ENCODE peak calls at places on chromosome 5, in eight cellular contexts. M, V, Z, L, Y, H, U and G are unnamed samples.

GRCh38 chr5:159560073-159560472 is 229.8 kb upstream of the IL12B start:
- DNase-seq in M (no peak), V (no peak), Z (no peak), L (no peak), Y (no peak), H (no peak), U (no peak), G (no peak)

GRCh38 chr5:140631063-140631462 is 1.9 kb downstream of the CD14 start:
- DNase-seq in M (no peak), V (no peak), Z (no peak), L (no peak), Y (no peak), H (no peak), U (no peak), G (peak; percentile 67)

GRCh38 chr5:142529626-142530278 is 156.1 kb downstream of the FGF1 start:
- DNase-seq in M (no peak), V (no peak), Z (no peak), L (no peak), Y (no peak), H (no peak), U (no peak), G (no peak)

GRCh38 chr5:127702913-127703575 is at the start of gene CCDC192:
- DNase-seq in M (no peak), V (no peak), Z (no peak), L (no peak), Y (no peak), H (no peak), U (no peak), G (no peak)

GRCh38 chr5:109482748-109483147 is 73.0 kb upstream of the PJA2 start:
- DNase-seq in M (no peak), V (no peak), Z (no peak), L (no peak), Y (no peak), H (no peak), U (no peak), G (no peak)

GRCh38 chr5:1511651-1512540 is 11.9 kb downstream of the LPCAT1 start:
- DNase-seq in M (no peak), V (peak; percentile 14), Z (no peak), L (no peak), Y (peak; percentile 24), H (no peak), U (peak; percentile 12), G (peak; percentile 51)

GRCh38 chr5:17054911-17055310 is 118.8 kb upstream of the MYO10 start:
- DNase-seq in M (no peak), V (no peak), Z (no peak), L (no peak), Y (no peak), H (no peak), U (no peak), G (no peak)

GRCh38 chr5:36965179-36965578 is 88.6 kb downstream of the NIPBL start:
- DNase-seq in M (no peak), V (no peak), Z (no peak), L (no peak), Y (no peak), H (no peak), U (no peak), G (no peak)

GRCh38 chr5:119131530-119132313 is 60.8 kb downstream of the DMXL1 start:
- DNase-seq in M (no peak), V (no peak), Z (no peak), L (no peak), Y (no peak), H (no peak), U (no peak), G (no peak)

GRCh38 chr5:139378941-139379361 is 4.1 kb downstream of the SLC23A1 start:
- DNase-seq in M (no peak), V (no peak), Z (no peak), L (no peak), Y (no peak), H (no peak), U (no peak), G (no peak)

GRCh38 chr5:150613991-150614650 is 26.3 kb upstream of the SYNPO start:
- DNase-seq in M (no peak), V (no peak), Z (no peak), L (no peak), Y (no peak), H (no peak), U (peak; percentile 75), G (no peak)
- TF ChIP-seq CTCF in M (no peak), V (peak; percentile 10), Z (no peak), L (no peak), Y (no peak), H (no peak), U (peak; percentile 30), G (no peak)

GRCh38 chr5:78792342-78793055 is 143.9 kb upstream of the LHFPL2 start:
- DNase-seq in M (peak; percentile 32), V (no peak), Z (peak; percentile 35), L (no peak), Y (no peak), H (no peak), U (no peak), G (no peak)

GRCh38 chr5:78791416-78792100 is 143.0 kb upstream of the LHFPL2 start:
- DNase-seq in M (no peak), V (no peak), Z (no peak), L (no peak), Y (no peak), H (no peak), U (no peak), G (no peak)

GRCh38 chr5:78785454-78785853 is 136.9 kb upstream of the LHFPL2 start:
- DNase-seq in M (no peak), V (no peak), Z (no peak), L (no peak), Y (no peak), H (no peak), U (no peak), G (no peak)

GRCh38 chr5:78783434-78784130 is 135.0 kb upstream of the LHFPL2 start:
- DNase-seq in M (no peak), V (no peak), Z (no peak), L (no peak), Y (no peak), H (no peak), U (no peak), G (no peak)

GRCh38 chr5:78787763-78788162 is 139.2 kb upstream of the LHFPL2 start:
- DNase-seq in M (no peak), V (no peak), Z (no peak), L (no peak), Y (no peak), H (no peak), U (no peak), G (no peak)
- TF ChIP-seq CTCF in M (no peak), V (no peak), Z (no peak), L (no peak), Y (no peak), H (no peak), U (no peak), G (no peak)

DNA sequence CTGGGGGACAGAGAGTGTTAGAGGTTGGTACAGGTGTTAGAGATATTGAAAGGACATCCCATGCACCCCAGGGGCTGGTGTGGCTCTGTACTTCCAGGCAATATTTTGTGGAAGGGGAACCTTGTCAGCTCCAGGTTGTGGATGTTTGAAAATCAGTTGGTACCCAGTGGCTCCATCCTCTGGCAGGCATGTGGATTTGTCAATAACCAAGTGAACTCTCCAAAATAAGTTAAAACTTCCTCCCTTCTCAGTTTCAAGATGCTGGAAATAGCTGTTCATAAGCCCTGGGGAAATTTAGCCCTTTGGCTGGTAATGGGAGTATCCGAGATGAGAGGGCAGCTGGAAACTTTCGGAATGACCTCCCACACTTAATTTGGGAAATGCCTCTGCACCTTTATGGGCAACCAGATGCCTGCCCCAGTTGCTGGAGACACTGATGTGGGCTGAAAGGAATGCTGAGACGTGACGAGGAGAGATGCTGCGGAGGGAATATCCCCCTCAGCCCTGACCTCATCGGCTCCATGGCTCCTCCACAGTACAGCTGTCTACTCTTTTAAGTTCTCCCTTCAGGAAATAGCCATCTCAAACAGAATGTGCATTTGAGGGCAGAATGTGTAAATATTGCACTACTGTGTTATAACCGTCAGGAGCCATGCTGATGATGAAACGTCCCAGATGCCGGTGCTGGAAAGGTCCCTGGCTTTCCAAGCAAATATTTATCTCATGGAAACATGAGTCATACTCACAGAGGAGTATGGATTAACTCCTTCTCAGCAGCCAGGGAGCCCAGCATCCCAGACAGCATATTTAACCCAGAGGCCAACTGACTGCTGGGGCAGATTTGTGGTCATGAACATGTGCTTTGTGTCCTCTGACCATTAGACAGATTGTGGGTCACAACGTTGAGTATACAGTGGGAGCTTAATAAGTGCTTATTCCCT is 29.5 kb downstream of the TGFBI start:
- DNase-seq in M (no peak), V (no peak), Z (no peak), L (no peak), Y (peak; percentile 47), H (no peak), U (peak; percentile 77), G (no peak)
- TF ChIP-seq CTCF in M (no peak), V (no peak), Z (no peak), L (peak; percentile 17), Y (no peak), H (no peak), U (peak; percentile 44), G (no peak)

GRCh38 chr5:74679968-74680367 is 5.1 kb upstream of the HEXB start:
- DNase-seq in M (no peak), V (no peak), Z (no peak), L (no peak), Y (no peak), H (no peak), U (no peak), G (no peak)

GRCh38 chr5:74686962-74687751 is 2.1 kb downstream of the HEXB start:
- DNase-seq in M (no peak), V (no peak), Z (no peak), L (no peak), Y (no peak), H (no peak), U (no peak), G (no peak)

GRCh38 chr5:74685979-74686631 is 1.1 kb downstream of the HEXB start:
- DNase-seq in M (peak; percentile 64), V (peak; percentile 50), Z (peak; percentile 57), L (no peak), Y (no peak), H (no peak), U (peak; percentile 25), G (peak; percentile 84)

GRCh38 chr5:74682636-74683035 is 2.4 kb upstream of the HEXB start:
- DNase-seq in M (no peak), V (no peak), Z (no peak), L (no peak), Y (no peak), H (no peak), U (no peak), G (no peak)

DNA sequence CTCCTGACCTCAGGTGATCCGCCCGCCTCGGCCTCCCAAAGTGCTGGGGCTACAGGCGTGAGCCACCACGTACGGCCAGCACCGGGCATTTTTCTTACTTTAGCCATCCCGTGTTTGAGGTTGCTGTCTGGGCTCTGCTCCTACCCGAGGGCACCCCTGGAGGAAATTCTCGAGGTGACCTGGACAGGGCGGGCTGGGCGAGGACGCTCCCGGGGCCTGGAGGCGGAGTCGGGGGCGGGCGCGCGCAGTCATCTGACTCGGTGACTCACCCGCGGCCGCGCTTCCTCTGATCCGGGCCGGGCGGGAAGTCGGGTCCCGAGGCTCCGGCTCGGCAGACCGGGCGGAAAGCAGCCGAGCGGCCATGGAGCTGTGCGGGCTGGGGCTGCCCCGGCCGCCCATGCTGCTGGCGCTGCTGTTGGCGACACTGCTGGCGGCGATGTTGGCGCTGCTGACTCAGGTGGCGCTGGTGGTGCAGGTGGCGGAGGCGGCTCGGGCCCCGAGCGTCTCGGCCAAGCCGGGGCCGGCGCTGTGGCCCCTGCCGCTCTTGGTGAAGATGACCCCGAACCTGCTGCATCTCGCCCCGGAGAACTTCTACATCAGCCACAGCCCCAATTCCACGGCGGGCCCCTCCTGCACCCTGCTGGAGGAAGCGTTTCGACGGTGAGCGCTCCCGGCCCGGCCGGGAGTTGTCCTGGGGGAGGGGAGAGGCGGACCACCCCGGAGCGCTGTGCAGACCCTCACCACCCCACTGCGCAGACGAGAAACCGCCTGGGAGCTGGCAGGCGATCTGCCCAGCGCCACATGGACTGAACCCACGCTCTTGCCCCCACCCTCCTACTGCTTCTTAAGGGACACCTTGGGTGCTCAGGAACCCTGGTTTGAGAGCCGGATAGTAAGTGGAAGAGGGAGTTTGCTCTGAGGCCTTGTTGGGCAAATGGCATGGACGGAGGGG is at the start of gene HEXB:
- DNase-seq in M (peak; percentile 83), V (peak; percentile 86), Z (peak; percentile 87), L (peak; percentile 89), Y (peak; percentile 94), H (peak; percentile 72), U (peak; percentile 96), G (peak; percentile 93)
- TF ChIP-seq CTCF in M (no peak), V (no peak), Z (no peak), L (peak; percentile 1), Y (no peak), H (no peak), U (no peak), G (no peak)